ENCODE peak calls at places on chromosomes 13 and 19, in five cellular contexts. K is HL-60; A is CD4-positive, alpha-beta T cell; U is activated naive CD8-positive, alpha-beta T cell treated with anti-CD3 and anti-CD28 coated beads, Interleukin-2, amount 50 U/mL, for 24 hours; E is left colon. Z is an unnamed sample.
A peak's percentile ranks its signal among the peaks of the same experiment; 100 is the strongest.

GRCh38 chr19:1450735-1451669 is 1.1 kb downstream of the APC2 start:
- DNase-seq in E (no peak), A (no peak), K (no peak), U (no peak), Z (no peak)

GRCh38 chr19:10768369-10768768 is 50.5 kb downstream of the DNM2 start:
- DNase-seq in U (no peak), E (no peak), A (no peak), K (no peak), Z (no peak)

GRCh38 chr13:102897371-102898138 is 51.7 kb downstream of the ERCC5 start:
- DNase-seq in K (no peak), E (no peak), U (no peak), A (no peak), Z (no peak)

GRCh38 chr13:28329395-28330158 is 165.4 kb downstream of the FLT1 start:
- DNase-seq in A (no peak), E (no peak), K (no peak), U (no peak), Z (no peak)

GRCh38 chr13:27076411-27076810 is 95.2 kb downstream of the USP12 start:
- DNase-seq in K (no peak), U (no peak), E (no peak), A (no peak), Z (no peak)

GRCh38 chr19:30233375-30233774 is 138.8 kb upstream of the ZNF536 start:
- DNase-seq in U (no peak), K (no peak), E (no peak), A (no peak), Z (no peak)

GRCh38 chr13:21971662-21972635 is 301.1 kb downstream of the FGF9 start:
- DNase-seq in E (no peak), K (no peak), A (no peak), U (no peak), Z (no peak)

GRCh38 chr13:20616059-20616797 is 49.3 kb downstream of the IFT88 start:
- DNase-seq in A (no peak), K (no peak), E (no peak), U (no peak), Z (no peak)

GRCh38 chr19:2765376-2765775 is 17.7 kb downstream of the SGTA start:
- DNase-seq in A (no peak), U (no peak), K (no peak), E (no peak), Z (no peak)

GRCh38 chr13:113034451-113035208 is 65.6 kb downstream of the MCF2L start:
- DNase-seq in E (no peak), U (no peak), A (no peak), K (no peak), Z (peak; percentile 65)